ENCODE peak calls at places on chromosome X, in six cellular contexts. One of them, this sample, is unnamed.

GRCh38 chrX:118370921-118371624 is 25.2 kb downstream of the WDR44 start:
- DNase-seq in K562: no peak
- DNase-seq in GM12878: no peak
- DNase-seq in H1: no peak
- DNase-seq in HepG2: peak; percentile 2
- DNase-seq in HCT116: no peak
- DNase-seq in this sample: no peak

GRCh38 chrX:98299785-98300184 is 1416.1 kb downstream of the RPA4 start:
- DNase-seq in H1: no peak
- DNase-seq in GM12878: no peak
- DNase-seq in HCT116: no peak
- DNase-seq in HepG2: no peak
- DNase-seq in K562: no peak
- DNase-seq in this sample: peak; percentile 12

GRCh38 chrX:87005885-87006284 is 511.7 kb upstream of the KLHL4 start:
- DNase-seq in HepG2: no peak
- DNase-seq in GM12878: no peak
- DNase-seq in K562: no peak
- DNase-seq in H1: no peak
- DNase-seq in HCT116: no peak
- DNase-seq in this sample: no peak

GRCh38 chrX:39115166-39115565 is 313.9 kb downstream of the MID1IP1 start:
- DNase-seq in H1: no peak
- DNase-seq in HepG2: no peak
- DNase-seq in GM12878: no peak
- DNase-seq in K562: no peak
- DNase-seq in HCT116: no peak
- DNase-seq in this sample: no peak

GRCh38 chrX:128020701-128021100 is 31.5 kb downstream of the ACTRT1 start:
- DNase-seq in HCT116: no peak
- DNase-seq in K562: no peak
- DNase-seq in H1: no peak
- DNase-seq in GM12878: no peak
- DNase-seq in HepG2: peak; percentile 2
- DNase-seq in this sample: peak; percentile 92

GRCh38 chrX:6777211-6778002 is 242.5 kb upstream of the VCX3A start:
- DNase-seq in H1: no peak
- DNase-seq in HepG2: no peak
- DNase-seq in K562: no peak
- DNase-seq in HCT116: no peak
- DNase-seq in GM12878: no peak
- DNase-seq in this sample: no peak

GRCh38 chrX:100606753-100607152 is 22.0 kb downstream of the TNMD start:
- DNase-seq in HCT116: no peak
- DNase-seq in H1: no peak
- DNase-seq in GM12878: no peak
- DNase-seq in HepG2: no peak
- DNase-seq in K562: no peak
- DNase-seq in this sample: no peak

GRCh38 chrX:40153335-40154221 is 55.8 kb upstream of the BCOR start:
- DNase-seq in H1: peak; percentile 51
- DNase-seq in HepG2: no peak
- DNase-seq in K562: peak; percentile 64
- DNase-seq in HCT116: no peak
- DNase-seq in GM12878: no peak
- DNase-seq in this sample: no peak

GRCh38 chrX:68831405-68832100 is 2.7 kb downstream of the EFNB1 start:
- DNase-seq in H1: peak; percentile 40
- DNase-seq in GM12878: no peak
- DNase-seq in HepG2: no peak
- DNase-seq in HCT116: no peak
- DNase-seq in K562: no peak
- DNase-seq in this sample: no peak

GRCh38 chrX:65750674-65751469 is 83.4 kb downstream of the MSN start:
- DNase-seq in HCT116: no peak
- DNase-seq in HepG2: no peak
- DNase-seq in K562: no peak
- DNase-seq in H1: no peak
- DNase-seq in GM12878: peak; percentile 65
- DNase-seq in this sample: no peak

GRCh38 chrX:9184231-9184630 is 150.3 kb upstream of the FAM9B start:
- DNase-seq in HCT116: no peak
- DNase-seq in HepG2: no peak
- DNase-seq in K562: no peak
- DNase-seq in H1: no peak
- DNase-seq in GM12878: no peak
- DNase-seq in this sample: no peak

GRCh38 chrX:150872773-150873336 is 25.6 kb downstream of the CD99L2 start:
- DNase-seq in HCT116: no peak
- DNase-seq in H1: no peak
- DNase-seq in K562: no peak
- DNase-seq in GM12878: no peak
- DNase-seq in HepG2: no peak
- DNase-seq in this sample: no peak

GRCh38 chrX:15242899-15243555 is 26.9 kb downstream of the ASB9 start:
- DNase-seq in H1: no peak
- DNase-seq in HCT116: peak; percentile 43
- DNase-seq in K562: peak; percentile 30
- DNase-seq in GM12878: peak; percentile 17
- DNase-seq in HepG2: peak; percentile 12
- DNase-seq in this sample: peak; percentile 55

GRCh38 chrX:3567681-3568080 is 145.8 kb downstream of the PRKX start:
- DNase-seq in HCT116: no peak
- DNase-seq in K562: no peak
- DNase-seq in GM12878: no peak
- DNase-seq in HepG2: no peak
- DNase-seq in H1: no peak
- DNase-seq in this sample: no peak

GRCh38 chrX:132505116-132505515 is 16.3 kb upstream of the MBNL3 start:
- DNase-seq in HCT116: no peak
- DNase-seq in H1: no peak
- DNase-seq in GM12878: no peak
- DNase-seq in K562: no peak
- DNase-seq in HepG2: peak; percentile 59
- DNase-seq in this sample: no peak

GRCh38 chrX:130726661-130727060 is 176.3 kb downstream of the ENOX2 start:
- DNase-seq in GM12878: no peak
- DNase-seq in H1: no peak
- DNase-seq in HCT116: no peak
- DNase-seq in HepG2: no peak
- DNase-seq in K562: no peak
- DNase-seq in this sample: no peak

GRCh38 chrX:121853762-121854613 is 806.6 kb downstream of the GLUD2 start:
- DNase-seq in HCT116: no peak
- DNase-seq in GM12878: no peak
- DNase-seq in K562: no peak
- DNase-seq in HepG2: no peak
- DNase-seq in H1: no peak
- DNase-seq in this sample: no peak

GRCh38 chrX:73916931-73917657 is 354.1 kb downstream of the CHIC1 start:
- DNase-seq in K562: no peak
- DNase-seq in GM12878: no peak
- DNase-seq in H1: no peak
- DNase-seq in HCT116: peak; percentile 4
- DNase-seq in HepG2: no peak
- DNase-seq in this sample: peak; percentile 90

GRCh38 chrX:107146670-107147069 is 28.0 kb upstream of the RBM41 start:
- DNase-seq in K562: no peak
- DNase-seq in GM12878: no peak
- DNase-seq in H1: no peak
- DNase-seq in HepG2: no peak
- DNase-seq in HCT116: no peak
- DNase-seq in this sample: no peak

GRCh38 chrX:45154033-45154360 is 46.7 kb downstream of the DIPK2B start:
- DNase-seq in HepG2: no peak
- DNase-seq in K562: no peak
- DNase-seq in HCT116: no peak
- DNase-seq in H1: no peak
- DNase-seq in GM12878: no peak
- DNase-seq in this sample: no peak
- TF ChIP-seq EZH2 in HepG2: no peak
- TF ChIP-seq EZH2 in K562: no peak
- TF ChIP-seq EZH2 in HCT116: no peak
- TF ChIP-seq EZH2 in H1: no peak
- TF ChIP-seq EZH2 in GM12878: no peak
- TF ChIP-seq EZH2 in this sample: no peak

GRCh38 chrX:51487960-51488267 is 8.5 kb downstream of the NUDT11 start:
- DNase-seq in K562: no peak
- DNase-seq in GM12878: no peak
- DNase-seq in HepG2: no peak
- DNase-seq in H1: no peak
- DNase-seq in HCT116: no peak
- DNase-seq in this sample: no peak
- TF ChIP-seq MAX in K562: no peak
- TF ChIP-seq MAX in GM12878: no peak
- TF ChIP-seq MAX in HepG2: no peak
- TF ChIP-seq MAX in H1: no peak
- TF ChIP-seq MAX in HCT116: no peak
- TF ChIP-seq MAX in this sample: no peak

GRCh38 chrX:154411981-154412340 is 622 bp downstream of the TAFAZZIN start:
- DNase-seq in GM12878: no peak
- DNase-seq in HCT116: no peak
- DNase-seq in K562: peak; percentile 62
- DNase-seq in H1: peak; percentile 78
- DNase-seq in HepG2: peak; percentile 45
- DNase-seq in this sample: peak; percentile 61
- H3K4me3 ChIP-seq in GM12878: peak overlapping the region; percentile 81
- H3K4me3 ChIP-seq in HCT116: peak overlapping the region; percentile 66
- H3K4me3 ChIP-seq in K562: peak overlapping the region; percentile 74
- H3K4me3 ChIP-seq in H1: peak overlapping the region; percentile 47
- H3K4me3 ChIP-seq in HepG2: peak overlapping the region; percentile 57
- H3K4me3 ChIP-seq in this sample: peak overlapping the region; percentile 40

GRCh38 chrX:635428-636192 is 5.0 kb downstream of the SHOX start:
- DNase-seq in HCT116: no peak
- DNase-seq in HepG2: no peak
- DNase-seq in H1: peak; percentile 81
- DNase-seq in K562: no peak
- DNase-seq in GM12878: no peak
- DNase-seq in this sample: no peak
- TF ChIP-seq EZH2 in HCT116: no peak
- TF ChIP-seq EZH2 in HepG2: no peak
- TF ChIP-seq EZH2 in H1: no peak
- TF ChIP-seq EZH2 in K562: no peak
- TF ChIP-seq EZH2 in GM12878: no peak
- TF ChIP-seq EZH2 in this sample: no peak

GRCh38 chrX:20913760-20914159 is 460.5 kb upstream of the CNKSR2 start:
- DNase-seq in HCT116: no peak
- DNase-seq in K562: no peak
- DNase-seq in GM12878: no peak
- DNase-seq in HepG2: no peak
- DNase-seq in H1: peak; percentile 42
- DNase-seq in this sample: no peak
- TF ChIP-seq MAX in HCT116: no peak
- TF ChIP-seq MAX in K562: no peak
- TF ChIP-seq MAX in GM12878: no peak
- TF ChIP-seq MAX in HepG2: no peak
- TF ChIP-seq MAX in H1: no peak
- TF ChIP-seq MAX in this sample: no peak

GRCh38 chrX:41559235-41559634 is 112.1 kb downstream of the NYX start:
- DNase-seq in GM12878: no peak
- DNase-seq in HepG2: no peak
- DNase-seq in K562: no peak
- DNase-seq in HCT116: no peak
- DNase-seq in H1: no peak
- DNase-seq in this sample: no peak
- H3K4me3 ChIP-seq in GM12878: no peak overlapping the region
- H3K4me3 ChIP-seq in HepG2: no peak overlapping the region
- H3K4me3 ChIP-seq in K562: no peak overlapping the region
- H3K4me3 ChIP-seq in HCT116: no peak overlapping the region
- H3K4me3 ChIP-seq in H1: no peak overlapping the region
- H3K4me3 ChIP-seq in this sample: no peak overlapping the region

GRCh38 chrX:76918033-76918432 is 490.5 kb downstream of the MAGEE1 start:
- DNase-seq in HepG2: no peak
- DNase-seq in H1: no peak
- DNase-seq in K562: no peak
- DNase-seq in HCT116: no peak
- DNase-seq in GM12878: no peak
- DNase-seq in this sample: no peak

GRCh38 chrX:76922100-76922499 is 494.6 kb downstream of the MAGEE1 start:
- DNase-seq in HCT116: no peak
- DNase-seq in H1: no peak
- DNase-seq in K562: no peak
- DNase-seq in HepG2: no peak
- DNase-seq in GM12878: no peak
- DNase-seq in this sample: no peak

GRCh38 chrX:76919761-76920160 is 492.3 kb downstream of the MAGEE1 start:
- DNase-seq in K562: no peak
- DNase-seq in GM12878: no peak
- DNase-seq in H1: no peak
- DNase-seq in HepG2: no peak
- DNase-seq in HCT116: no peak
- DNase-seq in this sample: no peak

GRCh38 chrX:76915836-76916235 is 488.3 kb downstream of the MAGEE1 start:
- DNase-seq in HCT116: no peak
- DNase-seq in K562: no peak
- DNase-seq in H1: no peak
- DNase-seq in HepG2: no peak
- DNase-seq in GM12878: no peak
- DNase-seq in this sample: no peak

GRCh38 chrX:76920621-76921020 is 493.1 kb downstream of the MAGEE1 start:
- DNase-seq in HepG2: no peak
- DNase-seq in HCT116: no peak
- DNase-seq in GM12878: no peak
- DNase-seq in H1: no peak
- DNase-seq in K562: no peak
- DNase-seq in this sample: no peak
- TF ChIP-seq EZH2 in HepG2: no peak
- TF ChIP-seq EZH2 in HCT116: no peak
- TF ChIP-seq EZH2 in GM12878: no peak
- TF ChIP-seq EZH2 in H1: no peak
- TF ChIP-seq EZH2 in K562: no peak
- TF ChIP-seq EZH2 in this sample: no peak

GRCh38 chrX:153944140-153944799 is at the start of gene RENBP:
- DNase-seq in K562: peak; percentile 59
- DNase-seq in HCT116: no peak
- DNase-seq in H1: no peak
- DNase-seq in HepG2: no peak
- DNase-seq in GM12878: no peak
- DNase-seq in this sample: no peak
- TF ChIP-seq MAX in K562: peak; percentile 29
- TF ChIP-seq MAX in HCT116: no peak
- TF ChIP-seq MAX in H1: no peak
- TF ChIP-seq MAX in HepG2: no peak
- TF ChIP-seq MAX in GM12878: no peak
- TF ChIP-seq MAX in this sample: no peak

DNA sequence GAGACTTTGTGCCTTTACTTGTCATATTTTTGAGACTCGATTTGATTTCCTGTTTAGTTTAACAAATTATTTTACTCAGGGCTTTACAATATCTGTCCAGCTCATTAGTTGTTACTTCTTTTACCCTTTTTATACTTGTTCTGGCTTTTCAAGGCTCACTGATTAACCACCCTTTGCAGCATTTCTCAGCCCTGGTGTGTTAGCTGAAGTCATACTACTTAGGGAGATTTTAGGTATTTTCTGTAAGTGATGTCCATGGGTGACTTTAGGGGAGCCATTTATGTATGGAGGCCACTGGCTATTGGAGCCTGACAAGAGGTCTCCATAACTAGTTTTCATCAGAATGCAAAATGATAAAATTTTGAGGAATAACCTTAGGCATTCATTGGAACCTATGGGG is 147.2 kb downstream of the RPA4 start:
- DNase-seq in HepG2: no peak
- DNase-seq in H1: no peak
- DNase-seq in HCT116: no peak
- DNase-seq in GM12878: no peak
- DNase-seq in K562: no peak
- DNase-seq in this sample: no peak
- H3K4me3 ChIP-seq in HepG2: no peak overlapping the region
- H3K4me3 ChIP-seq in H1: no peak overlapping the region
- H3K4me3 ChIP-seq in HCT116: no peak overlapping the region
- H3K4me3 ChIP-seq in GM12878: no peak overlapping the region
- H3K4me3 ChIP-seq in K562: no peak overlapping the region
- H3K4me3 ChIP-seq in this sample: no peak overlapping the region

This sample was measured in endothelial cell of umbilical vein.